ENCODE peak calls at places on chromosomes 16 and 17, in nine cellular contexts. One of them, this sample, is unnamed.

GRCh38 chr16:3569851-3570250 is 7.4 kb downstream of the NLRC3 start:
- DNase-seq in ACHN: no peak
- DNase-seq in HEK293T: no peak
- DNase-seq in EH: no peak
- DNase-seq in Ammon's horn: no peak
- DNase-seq in hypothalamus: no peak
- DNase-seq in tibial artery: no peak
- DNase-seq in activated naive CD8-positive, alpha-beta T cell treated with anti-CD3 and anti-CD28 coated beads, Interleukin-2, amount 50 U/mL, for 16 hours: no peak
- DNase-seq in head of caudate nucleus: no peak
- DNase-seq in this sample: no peak

GRCh38 chr17:41308251-41308917 is 725 bp downstream of the KRTAP16-1 start:
- DNase-seq in ACHN: no peak
- DNase-seq in HEK293T: no peak
- DNase-seq in EH: peak; percentile 10
- DNase-seq in Ammon's horn: peak; percentile 63
- DNase-seq in hypothalamus: no peak
- DNase-seq in tibial artery: no peak
- DNase-seq in activated naive CD8-positive, alpha-beta T cell treated with anti-CD3 and anti-CD28 coated beads, Interleukin-2, amount 50 U/mL, for 16 hours: no peak
- DNase-seq in head of caudate nucleus: no peak
- DNase-seq in this sample: no peak

GRCh38 chr17:10328971-10329923 is 43.6 kb downstream of the MYH13 start:
- DNase-seq in ACHN: no peak
- DNase-seq in HEK293T: no peak
- DNase-seq in EH: no peak
- DNase-seq in Ammon's horn: no peak
- DNase-seq in hypothalamus: no peak
- DNase-seq in tibial artery: no peak
- DNase-seq in activated naive CD8-positive, alpha-beta T cell treated with anti-CD3 and anti-CD28 coated beads, Interleukin-2, amount 50 U/mL, for 16 hours: no peak
- DNase-seq in head of caudate nucleus: no peak
- DNase-seq in this sample: no peak

GRCh38 chr17:76878568-76878967 is 10.4 kb downstream of the MGAT5B start:
- DNase-seq in ACHN: no peak
- DNase-seq in HEK293T: no peak
- DNase-seq in EH: no peak
- DNase-seq in Ammon's horn: no peak
- DNase-seq in hypothalamus: no peak
- DNase-seq in tibial artery: no peak
- DNase-seq in activated naive CD8-positive, alpha-beta T cell treated with anti-CD3 and anti-CD28 coated beads, Interleukin-2, amount 50 U/mL, for 16 hours: no peak
- DNase-seq in head of caudate nucleus: no peak
- DNase-seq in this sample: no peak

GRCh38 chr16:84387021-84387420 is 18.7 kb downstream of the ATP2C2 start:
- DNase-seq in ACHN: no peak
- DNase-seq in HEK293T: no peak
- DNase-seq in EH: no peak
- DNase-seq in Ammon's horn: no peak
- DNase-seq in hypothalamus: no peak
- DNase-seq in tibial artery: no peak
- DNase-seq in activated naive CD8-positive, alpha-beta T cell treated with anti-CD3 and anti-CD28 coated beads, Interleukin-2, amount 50 U/mL, for 16 hours: no peak
- DNase-seq in head of caudate nucleus: no peak
- DNase-seq in this sample: no peak

GRCh38 chr17:65177901-65178300 is 40.7 kb downstream of the RGS9 start:
- DNase-seq in ACHN: peak; percentile 48
- DNase-seq in HEK293T: no peak
- DNase-seq in EH: peak; percentile 79
- DNase-seq in Ammon's horn: no peak
- DNase-seq in hypothalamus: no peak
- DNase-seq in tibial artery: no peak
- DNase-seq in activated naive CD8-positive, alpha-beta T cell treated with anti-CD3 and anti-CD28 coated beads, Interleukin-2, amount 50 U/mL, for 16 hours: no peak
- DNase-seq in head of caudate nucleus: no peak
- DNase-seq in this sample: no peak

GRCh38 chr17:56593741-56594527 is 435 bp downstream of the NOG start:
- DNase-seq in ACHN: peak; percentile 56
- DNase-seq in HEK293T: peak; percentile 56
- DNase-seq in EH: peak; percentile 83
- DNase-seq in Ammon's horn: peak; percentile 57
- DNase-seq in hypothalamus: peak; percentile 55
- DNase-seq in tibial artery: peak; percentile 38
- DNase-seq in activated naive CD8-positive, alpha-beta T cell treated with anti-CD3 and anti-CD28 coated beads, Interleukin-2, amount 50 U/mL, for 16 hours: no peak
- DNase-seq in head of caudate nucleus: peak; percentile 35
- DNase-seq in this sample: no peak

GRCh38 chr16:24801761-24802302 is 43.9 kb upstream of the SLC5A11 start:
- DNase-seq in ACHN: no peak
- DNase-seq in HEK293T: no peak
- DNase-seq in EH: peak; percentile 7
- DNase-seq in Ammon's horn: no peak
- DNase-seq in hypothalamus: no peak
- DNase-seq in tibial artery: no peak
- DNase-seq in activated naive CD8-positive, alpha-beta T cell treated with anti-CD3 and anti-CD28 coated beads, Interleukin-2, amount 50 U/mL, for 16 hours: no peak
- DNase-seq in head of caudate nucleus: no peak
- DNase-seq in this sample: no peak

GRCh38 chr17:32323784-32324590 is 18.0 kb downstream of the C17orf75 start:
- DNase-seq in ACHN: peak; percentile 58
- DNase-seq in HEK293T: no peak
- DNase-seq in EH: peak; percentile 40
- DNase-seq in Ammon's horn: peak; percentile 62
- DNase-seq in hypothalamus: no peak
- DNase-seq in tibial artery: no peak
- DNase-seq in activated naive CD8-positive, alpha-beta T cell treated with anti-CD3 and anti-CD28 coated beads, Interleukin-2, amount 50 U/mL, for 16 hours: no peak
- DNase-seq in head of caudate nucleus: no peak
- DNase-seq in this sample: no peak

GRCh38 chr17:18198530-18198929 is 14.9 kb downstream of the ALKBH5 start:
- DNase-seq in ACHN: no peak
- DNase-seq in HEK293T: no peak
- DNase-seq in EH: no peak
- DNase-seq in Ammon's horn: no peak
- DNase-seq in hypothalamus: no peak
- DNase-seq in tibial artery: no peak
- DNase-seq in activated naive CD8-positive, alpha-beta T cell treated with anti-CD3 and anti-CD28 coated beads, Interleukin-2, amount 50 U/mL, for 16 hours: no peak
- DNase-seq in head of caudate nucleus: no peak
- DNase-seq in this sample: no peak

GRCh38 chr16:9072806-9073341 is 18.6 kb upstream of the HAPSTR1 start:
- DNase-seq in ACHN: no peak
- DNase-seq in HEK293T: no peak
- DNase-seq in EH: peak; percentile 90
- DNase-seq in Ammon's horn: no peak
- DNase-seq in hypothalamus: no peak
- DNase-seq in tibial artery: no peak
- DNase-seq in activated naive CD8-positive, alpha-beta T cell treated with anti-CD3 and anti-CD28 coated beads, Interleukin-2, amount 50 U/mL, for 16 hours: no peak
- DNase-seq in head of caudate nucleus: no peak
- DNase-seq in this sample: no peak

GRCh38 chr17:45338996-45339535 is 22.2 kb upstream of the MAP3K14 start:
- DNase-seq in ACHN: no peak
- DNase-seq in HEK293T: no peak
- DNase-seq in EH: no peak
- DNase-seq in Ammon's horn: no peak
- DNase-seq in hypothalamus: no peak
- DNase-seq in tibial artery: no peak
- DNase-seq in activated naive CD8-positive, alpha-beta T cell treated with anti-CD3 and anti-CD28 coated beads, Interleukin-2, amount 50 U/mL, for 16 hours: no peak
- DNase-seq in head of caudate nucleus: no peak
- DNase-seq in this sample: no peak

GRCh38 chr17:9670596-9670995 is 25.3 kb downstream of the USP43 start:
- DNase-seq in ACHN: no peak
- DNase-seq in HEK293T: no peak
- DNase-seq in EH: no peak
- DNase-seq in Ammon's horn: no peak
- DNase-seq in hypothalamus: no peak
- DNase-seq in tibial artery: no peak
- DNase-seq in activated naive CD8-positive, alpha-beta T cell treated with anti-CD3 and anti-CD28 coated beads, Interleukin-2, amount 50 U/mL, for 16 hours: no peak
- DNase-seq in head of caudate nucleus: no peak
- DNase-seq in this sample: no peak

GRCh38 chr17:21213491-21214014 is 408 bp downstream of the TMEM11 start:
- DNase-seq in ACHN: peak; percentile 33
- DNase-seq in HEK293T: peak; percentile 43
- DNase-seq in EH: no peak
- DNase-seq in Ammon's horn: no peak
- DNase-seq in hypothalamus: no peak
- DNase-seq in tibial artery: peak; percentile 30
- DNase-seq in activated naive CD8-positive, alpha-beta T cell treated with anti-CD3 and anti-CD28 coated beads, Interleukin-2, amount 50 U/mL, for 16 hours: no peak
- DNase-seq in head of caudate nucleus: no peak
- DNase-seq in this sample: no peak

GRCh38 chr16:1125471-1125870 is 27.4 kb upstream of the CACNA1H start:
- DNase-seq in ACHN: no peak
- DNase-seq in HEK293T: no peak
- DNase-seq in EH: peak; percentile 39
- DNase-seq in Ammon's horn: peak; percentile 78
- DNase-seq in hypothalamus: peak; percentile 48
- DNase-seq in tibial artery: no peak
- DNase-seq in activated naive CD8-positive, alpha-beta T cell treated with anti-CD3 and anti-CD28 coated beads, Interleukin-2, amount 50 U/mL, for 16 hours: no peak
- DNase-seq in head of caudate nucleus: peak; percentile 70
- DNase-seq in this sample: peak; percentile 1